ENCODE peak calls at places on chromosomes 5 and 9, in seven cellular contexts. One of them, this sample, is unnamed.

GRCh38 chr5:62473209-62473608 is 60.6 kb downstream of the IPO11 start:
- DNase-seq in IMR-90: peak; percentile 46
- DNase-seq in neuronal stem cell: no peak
- DNase-seq in H9: no peak
- DNase-seq in H1: no peak
- DNase-seq in mesendoderm: no peak
- DNase-seq in trophoblast cell: no peak
- DNase-seq in this sample: peak; percentile 28

GRCh38 chr9:117963493-117963892 is 259.3 kb downstream of the TLR4 start:
- DNase-seq in IMR-90: no peak
- DNase-seq in neuronal stem cell: no peak
- DNase-seq in H9: no peak
- DNase-seq in H1: no peak
- DNase-seq in mesendoderm: no peak
- DNase-seq in trophoblast cell: no peak
- DNase-seq in this sample: no peak

GRCh38 chr9:93098236-93098946 is 2.4 kb downstream of the CARD19 start:
- DNase-seq in IMR-90: peak; percentile 98
- DNase-seq in neuronal stem cell: no peak
- DNase-seq in H9: no peak
- DNase-seq in H1: no peak
- DNase-seq in mesendoderm: no peak
- DNase-seq in trophoblast cell: peak; percentile 76
- DNase-seq in this sample: peak; percentile 97

GRCh38 chr5:15938961-15939360 is 240.6 kb downstream of the MARCHF11 start:
- DNase-seq in IMR-90: peak; percentile 93
- DNase-seq in neuronal stem cell: no peak
- DNase-seq in H9: no peak
- DNase-seq in H1: no peak
- DNase-seq in mesendoderm: no peak
- DNase-seq in trophoblast cell: no peak
- DNase-seq in this sample: peak; percentile 34

GRCh38 chr5:72387985-72388384 is 67.8 kb downstream of the PTCD2 start:
- DNase-seq in IMR-90: peak; percentile 88
- DNase-seq in neuronal stem cell: no peak
- DNase-seq in H9: no peak
- DNase-seq in H1: no peak
- DNase-seq in mesendoderm: peak; percentile 30
- DNase-seq in trophoblast cell: peak; percentile 57
- DNase-seq in this sample: peak; percentile 55

GRCh38 chr9:10586407-10586806 is 26.4 kb downstream of the PTPRD start:
- DNase-seq in IMR-90: no peak
- DNase-seq in neuronal stem cell: no peak
- DNase-seq in H9: no peak
- DNase-seq in H1: no peak
- DNase-seq in mesendoderm: no peak
- DNase-seq in trophoblast cell: no peak
- DNase-seq in this sample: no peak

GRCh38 chr9:106892632-106893031 is 29.7 kb downstream of the ZNF462 start:
- DNase-seq in IMR-90: peak; percentile 98
- DNase-seq in neuronal stem cell: peak; percentile 47
- DNase-seq in H9: peak; percentile 91
- DNase-seq in H1: peak; percentile 83
- DNase-seq in mesendoderm: peak; percentile 99
- DNase-seq in trophoblast cell: peak; percentile 99
- DNase-seq in this sample: peak; percentile 97

GRCh38 chr9:113520109-113520642 is 56.6 kb downstream of the RGS3 start:
- DNase-seq in IMR-90: peak; percentile 20
- DNase-seq in neuronal stem cell: no peak
- DNase-seq in H9: no peak
- DNase-seq in H1: no peak
- DNase-seq in mesendoderm: no peak
- DNase-seq in trophoblast cell: no peak
- DNase-seq in this sample: peak; percentile 44

GRCh38 chr5:41809128-41809527 is 61.1 kb downstream of the OXCT1 start:
- DNase-seq in IMR-90: no peak
- DNase-seq in neuronal stem cell: no peak
- DNase-seq in H9: no peak
- DNase-seq in H1: no peak
- DNase-seq in mesendoderm: no peak
- DNase-seq in trophoblast cell: no peak
- DNase-seq in this sample: peak; percentile 12

GRCh38 chr9:114282507-114282906 is 40.4 kb upstream of the ORM1 start:
- DNase-seq in IMR-90: no peak
- DNase-seq in neuronal stem cell: no peak
- DNase-seq in H9: no peak
- DNase-seq in H1: no peak
- DNase-seq in mesendoderm: no peak
- DNase-seq in trophoblast cell: no peak
- DNase-seq in this sample: no peak

GRCh38 chr9:6215562-6215961 is at the start of gene IL33:
- DNase-seq in IMR-90: no peak
- DNase-seq in neuronal stem cell: no peak
- DNase-seq in H9: no peak
- DNase-seq in H1: no peak
- DNase-seq in mesendoderm: no peak
- DNase-seq in trophoblast cell: no peak
- DNase-seq in this sample: no peak

GRCh38 chr5:149224282-149224681 is 47.4 kb upstream of the AFAP1L1 start:
- DNase-seq in IMR-90: no peak
- DNase-seq in neuronal stem cell: no peak
- DNase-seq in H9: no peak
- DNase-seq in H1: no peak
- DNase-seq in mesendoderm: no peak
- DNase-seq in trophoblast cell: no peak
- DNase-seq in this sample: no peak

GRCh38 chr5:119049824-119050449 is 20.9 kb upstream of the DMXL1 start:
- DNase-seq in IMR-90: peak; percentile 80
- DNase-seq in neuronal stem cell: no peak
- DNase-seq in H9: peak; percentile 32
- DNase-seq in H1: no peak
- DNase-seq in mesendoderm: peak; percentile 42
- DNase-seq in trophoblast cell: peak; percentile 48
- DNase-seq in this sample: peak; percentile 54

GRCh38 chr5:1110260-1110929 is 1.5 kb downstream of the SLC12A7 start:
- DNase-seq in IMR-90: no peak
- DNase-seq in neuronal stem cell: no peak
- DNase-seq in H9: no peak
- DNase-seq in H1: no peak
- DNase-seq in mesendoderm: no peak
- DNase-seq in trophoblast cell: no peak
- DNase-seq in this sample: no peak

GRCh38 chr9:2230362-2230761 is 215.2 kb downstream of the SMARCA2 start:
- DNase-seq in IMR-90: no peak
- DNase-seq in neuronal stem cell: no peak
- DNase-seq in H9: no peak
- DNase-seq in H1: no peak
- DNase-seq in mesendoderm: no peak
- DNase-seq in trophoblast cell: peak; percentile 21
- DNase-seq in this sample: no peak

GRCh38 chr5:158590936-158591863 is 508.5 kb downstream of the EBF1 start:
- DNase-seq in IMR-90: no peak
- DNase-seq in neuronal stem cell: peak; percentile 47
- DNase-seq in H9: peak; percentile 63
- DNase-seq in H1: no peak
- DNase-seq in mesendoderm: peak; percentile 94
- DNase-seq in trophoblast cell: peak; percentile 46
- DNase-seq in this sample: peak; percentile 3

GRCh38 chr5:154138701-154139100 is 51.8 kb upstream of the GALNT10 start:
- DNase-seq in IMR-90: no peak
- DNase-seq in neuronal stem cell: no peak
- DNase-seq in H9: no peak
- DNase-seq in H1: no peak
- DNase-seq in mesendoderm: peak; percentile 75
- DNase-seq in trophoblast cell: no peak
- DNase-seq in this sample: no peak

GRCh38 chr9:106885451-106885850 is 22.5 kb downstream of the ZNF462 start:
- DNase-seq in IMR-90: peak; percentile 95
- DNase-seq in neuronal stem cell: no peak
- DNase-seq in H9: no peak
- DNase-seq in H1: no peak
- DNase-seq in mesendoderm: no peak
- DNase-seq in trophoblast cell: peak; percentile 47
- DNase-seq in this sample: peak; percentile 91

GRCh38 chr9:28883209-28883608 is 1309.9 kb upstream of the C9orf72 start:
- DNase-seq in IMR-90: no peak
- DNase-seq in neuronal stem cell: no peak
- DNase-seq in H9: no peak
- DNase-seq in H1: no peak
- DNase-seq in mesendoderm: no peak
- DNase-seq in trophoblast cell: no peak
- DNase-seq in this sample: no peak

GRCh38 chr5:2269656-2270055 is 386.9 kb upstream of the IRX4 start:
- DNase-seq in IMR-90: no peak
- DNase-seq in neuronal stem cell: no peak
- DNase-seq in H9: no peak
- DNase-seq in H1: no peak
- DNase-seq in mesendoderm: no peak
- DNase-seq in trophoblast cell: no peak
- DNase-seq in this sample: no peak

GRCh38 chr9:98146101-98146991 is 27.3 kb upstream of the TRIM14 start:
- DNase-seq in IMR-90: peak; percentile 27
- DNase-seq in neuronal stem cell: no peak
- DNase-seq in H9: no peak
- DNase-seq in H1: no peak
- DNase-seq in mesendoderm: peak; percentile 70
- DNase-seq in trophoblast cell: peak; percentile 92
- DNase-seq in this sample: peak; percentile 57

DNA sequence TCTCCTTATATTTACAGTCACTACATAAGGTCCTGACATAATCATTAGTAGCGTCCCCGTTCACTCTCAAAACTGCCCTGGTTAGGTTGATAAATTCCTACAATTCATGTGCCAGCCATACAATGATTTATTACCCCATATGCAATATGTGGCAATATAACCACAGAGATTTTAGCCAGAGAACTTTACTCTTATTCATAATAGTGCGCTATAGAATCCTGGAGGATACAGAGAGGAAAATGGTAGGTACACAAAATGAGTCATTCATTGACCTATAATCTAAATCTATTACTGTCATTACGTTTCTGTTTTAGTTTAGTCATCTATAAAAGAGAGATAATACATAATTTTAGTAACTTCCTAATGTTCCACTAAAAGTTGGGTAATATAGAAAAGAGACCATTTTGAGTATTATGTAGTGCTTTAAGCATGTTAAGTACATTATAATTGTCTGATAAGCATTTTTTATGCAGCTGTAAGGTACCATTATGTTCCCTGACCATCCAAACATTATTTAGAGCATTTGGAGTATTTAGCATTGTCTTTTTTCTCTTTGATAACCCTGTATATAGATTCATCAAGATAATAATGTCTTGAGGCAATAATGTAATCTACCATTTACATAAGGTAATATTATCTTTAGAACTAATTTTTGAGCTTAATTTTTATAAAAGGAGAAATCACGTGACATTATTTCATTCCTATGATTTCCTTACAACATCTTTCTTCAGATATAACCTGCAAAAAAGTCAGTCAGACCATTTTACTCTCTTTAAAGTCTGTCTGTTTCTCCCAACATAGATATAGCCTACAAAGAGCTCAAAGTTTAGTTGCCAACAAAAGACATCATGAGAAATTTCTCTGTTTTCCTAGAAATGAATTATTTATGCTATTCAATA is 655.5 kb upstream of the ZNF608 start:
- DNase-seq in IMR-90: no peak
- DNase-seq in neuronal stem cell: no peak
- DNase-seq in H9: no peak
- DNase-seq in H1: no peak
- DNase-seq in mesendoderm: no peak
- DNase-seq in trophoblast cell: no peak
- DNase-seq in this sample: peak; percentile 9
- H3K23ac ChIP-seq in IMR-90: no peak overlapping the region
- H3K23ac ChIP-seq in neuronal stem cell: no peak overlapping the region
- H3K23ac ChIP-seq in H9: no peak overlapping the region
- H3K23ac ChIP-seq in H1: no peak overlapping the region
- H3K23ac ChIP-seq in mesendoderm: no peak overlapping the region
- H3K23ac ChIP-seq in trophoblast cell: no peak overlapping the region
- H3K23ac ChIP-seq in this sample: no peak overlapping the region

DNA sequence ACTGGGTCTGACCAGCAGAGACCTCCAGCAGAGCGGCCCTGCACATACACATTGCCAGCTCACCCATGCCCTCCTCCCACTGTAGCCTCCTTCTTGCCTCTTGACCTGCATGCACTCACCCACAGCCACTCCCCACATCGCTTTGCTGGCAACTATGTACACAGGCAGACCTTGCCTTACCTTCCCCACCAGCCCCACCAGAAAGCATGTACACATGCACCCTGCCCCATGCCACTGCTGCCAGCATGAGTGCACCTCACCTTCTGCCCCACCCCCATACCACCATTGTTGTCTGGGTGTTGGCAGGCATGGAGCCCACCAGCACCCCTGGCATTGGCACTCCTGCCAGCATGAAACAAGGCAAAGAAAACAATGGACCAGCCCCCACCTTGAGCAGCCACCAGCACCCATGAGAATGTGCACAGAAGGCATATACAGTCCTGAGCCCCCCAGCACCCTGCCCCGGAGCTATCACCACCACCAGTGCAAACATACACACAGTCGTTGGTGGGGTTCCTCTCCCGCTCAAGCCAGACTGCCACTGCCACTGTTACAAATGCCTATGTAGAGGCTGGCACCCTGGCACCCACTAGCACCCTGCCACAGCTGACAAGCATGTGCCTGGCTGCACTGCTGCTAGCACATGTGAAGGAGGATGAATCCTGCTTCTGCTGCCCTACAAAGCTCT is 171.4 kb upstream of the NR4A3 start:
- DNase-seq in IMR-90: no peak
- DNase-seq in neuronal stem cell: no peak
- DNase-seq in H9: no peak
- DNase-seq in H1: no peak
- DNase-seq in mesendoderm: no peak
- DNase-seq in trophoblast cell: no peak
- DNase-seq in this sample: no peak
- H3K23ac ChIP-seq in IMR-90: no peak overlapping the region
- H3K23ac ChIP-seq in neuronal stem cell: peak overlapping the region; percentile 57
- H3K23ac ChIP-seq in H9: no peak overlapping the region
- H3K23ac ChIP-seq in H1: no peak overlapping the region
- H3K23ac ChIP-seq in mesendoderm: no peak overlapping the region
- H3K23ac ChIP-seq in trophoblast cell: no peak overlapping the region
- H3K23ac ChIP-seq in this sample: no peak overlapping the region

DNA sequence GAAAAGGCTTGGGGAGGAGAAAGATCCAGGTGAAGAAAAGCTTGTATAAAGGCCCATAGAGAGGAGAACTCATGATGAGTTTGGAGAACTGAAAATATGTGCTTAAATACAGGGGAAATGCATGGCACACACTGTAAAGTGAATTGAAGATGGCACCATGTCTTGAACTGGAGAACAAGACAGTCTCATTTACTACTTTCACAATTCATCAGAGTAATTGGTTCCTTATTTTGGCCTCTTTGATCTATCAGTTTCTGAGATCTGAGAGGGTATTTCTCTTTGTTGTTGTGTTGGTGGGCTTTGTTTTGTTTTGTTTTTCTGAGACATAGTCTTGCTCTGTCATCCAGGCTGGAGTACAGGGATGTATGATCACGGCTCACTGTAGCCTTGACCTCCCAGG is 98.2 kb downstream of the CEMIP2 start:
- DNase-seq in IMR-90: no peak
- DNase-seq in neuronal stem cell: no peak
- DNase-seq in H9: no peak
- DNase-seq in H1: no peak
- DNase-seq in mesendoderm: no peak
- DNase-seq in trophoblast cell: no peak
- DNase-seq in this sample: no peak
- H3K23ac ChIP-seq in IMR-90: no peak overlapping the region
- H3K23ac ChIP-seq in neuronal stem cell: no peak overlapping the region
- H3K23ac ChIP-seq in H9: no peak overlapping the region
- H3K23ac ChIP-seq in H1: no peak overlapping the region
- H3K23ac ChIP-seq in mesendoderm: no peak overlapping the region
- H3K23ac ChIP-seq in trophoblast cell: no peak overlapping the region
- H3K23ac ChIP-seq in this sample: no peak overlapping the region

GRCh38 chr9:132161743-132162187 is at the start of gene NTNG2:
- DNase-seq in IMR-90: no peak
- DNase-seq in neuronal stem cell: no peak
- DNase-seq in H9: no peak
- DNase-seq in H1: no peak
- DNase-seq in mesendoderm: no peak
- DNase-seq in trophoblast cell: peak; percentile 61
- DNase-seq in this sample: no peak
- H3K23ac ChIP-seq in IMR-90: peak within 1 kb of the TSS; percentile 5
- H3K23ac ChIP-seq in neuronal stem cell: peak within 1 kb of the TSS; percentile 53
- H3K23ac ChIP-seq in H9: no peak within 1 kb of the TSS
- H3K23ac ChIP-seq in H1: no peak within 1 kb of the TSS
- H3K23ac ChIP-seq in mesendoderm: no peak within 1 kb of the TSS
- H3K23ac ChIP-seq in trophoblast cell: no peak within 1 kb of the TSS
- H3K23ac ChIP-seq in this sample: peak within 1 kb of the TSS; percentile 43